ENCODE peak calls at places on chromosomes 12 and 14, in five cellular contexts. One of them, this sample, is unnamed.

GRCh38 chr12:96255077-96255476 is 60.9 kb downstream of the ELK3 start:
- DNase-seq in A549: no peak
- DNase-seq in endothelial cell: peak
- DNase-seq in heart right ventricle: peak
- DNase-seq in epithelial cell of esophagus: no peak
- DNase-seq in this sample: no peak

GRCh38 chr14:105140581-105140980 is 28.0 kb downstream of the JAG2 start:
- DNase-seq in epithelial cell of esophagus: no peak
- DNase-seq in A549: no peak
- DNase-seq in endothelial cell: no peak
- DNase-seq in heart right ventricle: no peak
- DNase-seq in this sample: no peak

GRCh38 chr14:77125275-77126073 is 16.1 kb downstream of the ZDHHC22 start:
- DNase-seq in heart right ventricle: no peak
- DNase-seq in epithelial cell of esophagus: no peak
- DNase-seq in A549: no peak
- DNase-seq in endothelial cell: no peak
- DNase-seq in this sample: no peak

GRCh38 chr14:23117371-23118020 is 1.6 kb downstream of the CEBPE start:
- DNase-seq in endothelial cell: no peak
- DNase-seq in epithelial cell of esophagus: no peak
- DNase-seq in A549: no peak
- DNase-seq in heart right ventricle: no peak
- DNase-seq in this sample: no peak

GRCh38 chr12:116717466-116718457 is 20.1 kb downstream of the SPRING1 start:
- DNase-seq in heart right ventricle: peak
- DNase-seq in A549: no peak
- DNase-seq in endothelial cell: no peak
- DNase-seq in epithelial cell of esophagus: no peak
- DNase-seq in this sample: no peak

GRCh38 chr12:67211494-67211893 is 57.7 kb upstream of the CAND1 start:
- DNase-seq in endothelial cell: no peak
- DNase-seq in A549: no peak
- DNase-seq in heart right ventricle: no peak
- DNase-seq in epithelial cell of esophagus: no peak
- DNase-seq in this sample: no peak

GRCh38 chr12:66127695-66128094 is 2.9 kb downstream of the LLPH start:
- DNase-seq in endothelial cell: no peak
- DNase-seq in epithelial cell of esophagus: no peak
- DNase-seq in A549: no peak
- DNase-seq in heart right ventricle: no peak
- DNase-seq in this sample: no peak

GRCh38 chr12:58008658-58009057 is 67.3 kb downstream of the ATP23 start:
- DNase-seq in endothelial cell: no peak
- DNase-seq in A549: no peak
- DNase-seq in epithelial cell of esophagus: no peak
- DNase-seq in heart right ventricle: no peak
- DNase-seq in this sample: no peak

GRCh38 chr12:68568878-68569569 is 41.7 kb upstream of the RAP1B start:
- DNase-seq in epithelial cell of esophagus: no peak
- DNase-seq in heart right ventricle: no peak
- DNase-seq in A549: no peak
- DNase-seq in endothelial cell: no peak
- DNase-seq in this sample: no peak

GRCh38 chr14:105144666-105145380 is 23.8 kb downstream of the JAG2 start:
- DNase-seq in epithelial cell of esophagus: no peak
- DNase-seq in A549: no peak
- DNase-seq in endothelial cell: no peak
- DNase-seq in heart right ventricle: no peak
- DNase-seq in this sample: peak

GRCh38 chr12:72295744-72296143 is 23.6 kb downstream of the TRHDE start:
- DNase-seq in heart right ventricle: no peak
- DNase-seq in endothelial cell: no peak
- DNase-seq in epithelial cell of esophagus: no peak
- DNase-seq in A549: no peak
- DNase-seq in this sample: no peak

GRCh38 chr14:105093426-105094192 is 28.4 kb upstream of the GPR132 start:
- DNase-seq in epithelial cell of esophagus: peak
- DNase-seq in A549: peak
- DNase-seq in endothelial cell: peak
- DNase-seq in heart right ventricle: peak
- DNase-seq in this sample: no peak

GRCh38 chr12:69894800-69895199 is 69.8 kb downstream of the MYRFL start:
- DNase-seq in heart right ventricle: no peak
- DNase-seq in A549: no peak
- DNase-seq in epithelial cell of esophagus: no peak
- DNase-seq in endothelial cell: no peak
- DNase-seq in this sample: no peak

GRCh38 chr12:27866382-27867101 is 86.5 kb upstream of the MANSC4 start:
- DNase-seq in heart right ventricle: no peak
- DNase-seq in epithelial cell of esophagus: peak
- DNase-seq in A549: no peak
- DNase-seq in endothelial cell: no peak
- DNase-seq in this sample: no peak

GRCh38 chr12:108173892-108174291 is 44.8 kb downstream of the WSCD2 start:
- DNase-seq in epithelial cell of esophagus: no peak
- DNase-seq in heart right ventricle: no peak
- DNase-seq in endothelial cell: no peak
- DNase-seq in A549: no peak
- DNase-seq in this sample: no peak

GRCh38 chr12:27366621-27367020 is 34.0 kb downstream of the BMAL2 start:
- DNase-seq in endothelial cell: no peak
- DNase-seq in A549: no peak
- DNase-seq in epithelial cell of esophagus: no peak
- DNase-seq in heart right ventricle: no peak
- DNase-seq in this sample: no peak

GRCh38 chr14:93937519-93937918 is 10.4 kb downstream of the FAM181A start:
- DNase-seq in A549: no peak
- DNase-seq in epithelial cell of esophagus: peak
- DNase-seq in endothelial cell: no peak
- DNase-seq in heart right ventricle: no peak
- DNase-seq in this sample: no peak

GRCh38 chr12:57936513-57936883 is 4.9 kb upstream of the ATP23 start:
- DNase-seq in epithelial cell of esophagus: no peak
- DNase-seq in A549: no peak
- DNase-seq in heart right ventricle: no peak
- DNase-seq in endothelial cell: no peak
- DNase-seq in this sample: no peak

GRCh38 chr12:61566183-61566582 is 694.0 kb upstream of the USP15 start:
- DNase-seq in endothelial cell: no peak
- DNase-seq in epithelial cell of esophagus: no peak
- DNase-seq in heart right ventricle: no peak
- DNase-seq in A549: no peak
- DNase-seq in this sample: no peak

GRCh38 chr14:94227029-94227428 is 52.9 kb downstream of the PPP4R4 start:
- DNase-seq in endothelial cell: no peak
- DNase-seq in heart right ventricle: no peak
- DNase-seq in A549: no peak
- DNase-seq in epithelial cell of esophagus: peak
- DNase-seq in this sample: no peak

GRCh38 chr12:49583361-49584094 is 15.6 kb upstream of the MCRS1 start:
- DNase-seq in A549: no peak
- DNase-seq in heart right ventricle: no peak
- DNase-seq in endothelial cell: no peak
- DNase-seq in epithelial cell of esophagus: no peak
- DNase-seq in this sample: no peak

GRCh38 chr14:99677231-99677891 is 6.7 kb upstream of the CYP46A1 start:
- DNase-seq in epithelial cell of esophagus: no peak
- DNase-seq in endothelial cell: no peak
- DNase-seq in A549: no peak
- DNase-seq in heart right ventricle: no peak
- DNase-seq in this sample: no peak

GRCh38 chr12:64691793-64692583 is 67.2 kb downstream of the GNS start:
- DNase-seq in endothelial cell: no peak
- DNase-seq in epithelial cell of esophagus: no peak
- DNase-seq in heart right ventricle: no peak
- DNase-seq in A549: no peak
- DNase-seq in this sample: no peak

GRCh38 chr12:88623777-88624548 is 43.7 kb upstream of the KITLG start:
- DNase-seq in endothelial cell: no peak
- DNase-seq in epithelial cell of esophagus: no peak
- DNase-seq in heart right ventricle: no peak
- DNase-seq in A549: no peak
- DNase-seq in this sample: no peak

GRCh38 chr12:76010732-76011458 is 20.7 kb downstream of the PHLDA1 start:
- DNase-seq in heart right ventricle: no peak
- DNase-seq in endothelial cell: no peak
- DNase-seq in epithelial cell of esophagus: no peak
- DNase-seq in A549: no peak
- DNase-seq in this sample: no peak

GRCh38 chr12:7060353-7060954 is at the start of gene C1S:
- DNase-seq in A549: peak
- DNase-seq in heart right ventricle: peak
- DNase-seq in epithelial cell of esophagus: peak
- DNase-seq in endothelial cell: peak
- DNase-seq in this sample: no peak

GRCh38 chr12:122659579-122659978 is 43.6 kb downstream of the HCAR2 start:
- DNase-seq in A549: no peak
- DNase-seq in endothelial cell: no peak
- DNase-seq in heart right ventricle: no peak
- DNase-seq in epithelial cell of esophagus: no peak
- DNase-seq in this sample: peak

GRCh38 chr14:100239200-100239839 is 376 bp downstream of the YY1 start:
- DNase-seq in endothelial cell: no peak
- DNase-seq in A549: no peak
- DNase-seq in heart right ventricle: peak
- DNase-seq in epithelial cell of esophagus: no peak
- DNase-seq in this sample: no peak

GRCh38 chr12:104610513-104611235 is 153.9 kb downstream of the CHST11 start:
- DNase-seq in epithelial cell of esophagus: no peak
- DNase-seq in heart right ventricle: no peak
- DNase-seq in A549: no peak
- DNase-seq in endothelial cell: no peak
- DNase-seq in this sample: no peak

GRCh38 chr12:54723653-54724256 is 75.6 kb upstream of the DCD start:
- DNase-seq in heart right ventricle: no peak
- DNase-seq in epithelial cell of esophagus: peak
- DNase-seq in endothelial cell: peak
- DNase-seq in A549: no peak
- DNase-seq in this sample: no peak

GRCh38 chr14:104729835-104730181 is 5.8 kb downstream of the ADSS1 start:
- DNase-seq in A549: no peak
- DNase-seq in heart right ventricle: no peak
- DNase-seq in epithelial cell of esophagus: no peak
- DNase-seq in endothelial cell: no peak
- DNase-seq in this sample: no peak

GRCh38 chr12:92654929-92655328 is 47.9 kb upstream of the PLEKHG7 start:
- DNase-seq in A549: no peak
- DNase-seq in heart right ventricle: no peak
- DNase-seq in epithelial cell of esophagus: peak
- DNase-seq in endothelial cell: no peak
- DNase-seq in this sample: no peak

GRCh38 chr12:92649511-92650227 is 53.1 kb upstream of the PLEKHG7 start:
- DNase-seq in A549: peak
- DNase-seq in epithelial cell of esophagus: peak
- DNase-seq in endothelial cell: peak
- DNase-seq in heart right ventricle: no peak
- DNase-seq in this sample: peak

GRCh38 chr12:92648242-92649031 is 54.4 kb upstream of the PLEKHG7 start:
- DNase-seq in heart right ventricle: no peak
- DNase-seq in endothelial cell: no peak
- DNase-seq in A549: no peak
- DNase-seq in epithelial cell of esophagus: peak
- DNase-seq in this sample: no peak

GRCh38 chr12:92650228-92650822 is 52.5 kb upstream of the PLEKHG7 start:
- DNase-seq in heart right ventricle: no peak
- DNase-seq in endothelial cell: no peak
- DNase-seq in epithelial cell of esophagus: no peak
- DNase-seq in A549: no peak
- DNase-seq in this sample: no peak
- TF ChIP-seq CTCF in heart right ventricle: peak
- TF ChIP-seq CTCF in endothelial cell: no peak
- TF ChIP-seq CTCF in epithelial cell of esophagus: no peak
- TF ChIP-seq CTCF in A549: peak
- TF ChIP-seq CTCF in this sample: no peak

GRCh38 chr14:69441948-69442347 is 42.6 kb upstream of the PLEKHD1 start:
- DNase-seq in endothelial cell: no peak
- DNase-seq in heart right ventricle: no peak
- DNase-seq in epithelial cell of esophagus: no peak
- DNase-seq in A549: no peak
- DNase-seq in this sample: no peak

GRCh38 chr14:69449216-69449615 is 35.3 kb upstream of the PLEKHD1 start:
- DNase-seq in endothelial cell: no peak
- DNase-seq in heart right ventricle: no peak
- DNase-seq in epithelial cell of esophagus: no peak
- DNase-seq in A549: no peak
- DNase-seq in this sample: no peak

GRCh38 chr14:69439516-69440270 is 41.2 kb downstream of the SLC39A9 start:
- DNase-seq in endothelial cell: no peak
- DNase-seq in A549: no peak
- DNase-seq in epithelial cell of esophagus: no peak
- DNase-seq in heart right ventricle: no peak
- DNase-seq in this sample: peak

GRCh38 chr14:69443296-69443805 is 41.2 kb upstream of the PLEKHD1 start:
- DNase-seq in A549: no peak
- DNase-seq in endothelial cell: no peak
- DNase-seq in epithelial cell of esophagus: peak
- DNase-seq in heart right ventricle: no peak
- DNase-seq in this sample: no peak
- TF ChIP-seq CTCF in A549: no peak
- TF ChIP-seq CTCF in endothelial cell: no peak
- TF ChIP-seq CTCF in epithelial cell of esophagus: no peak
- TF ChIP-seq CTCF in heart right ventricle: no peak
- TF ChIP-seq CTCF in this sample: no peak

GRCh38 chr12:91980345-91980744 is 165.3 kb downstream of the BTG1 start:
- DNase-seq in heart right ventricle: no peak
- DNase-seq in A549: no peak
- DNase-seq in epithelial cell of esophagus: no peak
- DNase-seq in endothelial cell: no peak
- DNase-seq in this sample: no peak
- TF ChIP-seq CTCF in heart right ventricle: no peak
- TF ChIP-seq CTCF in A549: no peak
- TF ChIP-seq CTCF in epithelial cell of esophagus: no peak
- TF ChIP-seq CTCF in endothelial cell: no peak
- TF ChIP-seq CTCF in this sample: no peak

DNA sequence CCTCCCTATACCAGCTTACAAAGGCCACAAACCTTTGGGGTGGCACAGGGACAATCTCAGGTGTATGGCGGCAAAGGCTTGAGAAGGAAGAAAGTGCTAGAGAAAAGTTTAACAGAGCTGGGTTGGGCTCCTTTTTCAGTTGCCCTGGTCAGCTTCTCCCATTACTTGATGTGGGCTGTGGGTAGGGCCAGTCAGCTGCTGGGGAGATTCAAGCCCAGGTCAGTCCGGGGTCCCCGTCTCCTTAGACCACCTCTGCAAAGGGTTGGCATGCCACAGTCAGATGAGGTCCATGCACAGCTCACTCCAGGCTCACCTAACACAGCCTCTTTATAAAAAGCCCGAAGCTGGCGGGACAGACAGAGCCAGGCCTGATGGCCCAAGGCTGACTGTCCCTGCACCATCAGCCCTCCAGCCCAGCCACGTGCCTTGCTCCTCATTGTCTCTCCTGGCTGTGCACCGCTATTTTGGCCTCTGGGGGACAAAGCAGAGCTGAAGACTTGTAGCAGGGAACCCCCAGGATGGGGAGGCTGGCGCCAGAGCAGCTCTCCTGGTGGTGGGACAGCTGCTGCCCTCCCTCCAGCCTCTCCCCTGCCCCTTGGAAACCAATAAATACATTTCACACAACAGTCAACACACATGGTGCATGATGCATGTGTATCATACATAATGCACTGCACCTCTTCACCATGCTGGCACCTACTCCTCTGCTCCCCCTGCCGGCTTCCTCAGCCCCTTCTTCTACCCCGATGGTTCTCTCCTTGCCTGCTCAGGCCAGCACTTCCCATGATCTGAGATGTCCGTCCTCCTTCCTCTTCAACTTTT is 61.7 kb upstream of the DDX11 start:
- DNase-seq in endothelial cell: no peak
- DNase-seq in epithelial cell of esophagus: no peak
- DNase-seq in heart right ventricle: no peak
- DNase-seq in A549: no peak
- DNase-seq in this sample: no peak
- TF ChIP-seq CTCF in endothelial cell: no peak
- TF ChIP-seq CTCF in epithelial cell of esophagus: peak
- TF ChIP-seq CTCF in heart right ventricle: no peak
- TF ChIP-seq CTCF in A549: no peak
- TF ChIP-seq CTCF in this sample: no peak